ENCODE peak calls at places on chromosomes 16 and 17, in nine cellular contexts. One of them, this sample, is unnamed. For H3K9me3, the result is how much of the 10 kb centered on the place peaks cover.

GRCh38 chr17:55348749-55349354 is 72.8 kb downstream of the MMD start:
- DNase-seq in cardiac muscle cell: peak
- DNase-seq in Karpas-422: peak
- DNase-seq in left ventricle myocardium inferior: no peak
- DNase-seq in aorta: no peak
- DNase-seq in heart right ventricle: peak
- DNase-seq in lower lobe of right lung: peak
- DNase-seq in T-helper 17 cell: peak
- DNase-seq in effector memory CD4-positive, alpha-beta T cell: peak
- DNase-seq in this sample: peak

GRCh38 chr16:3092501-3092991 is 6.5 kb downstream of the ZSCAN10 start:
- DNase-seq in cardiac muscle cell: no peak
- DNase-seq in Karpas-422: peak
- DNase-seq in left ventricle myocardium inferior: no peak
- DNase-seq in aorta: no peak
- DNase-seq in heart right ventricle: no peak
- DNase-seq in lower lobe of right lung: no peak
- DNase-seq in T-helper 17 cell: no peak
- DNase-seq in effector memory CD4-positive, alpha-beta T cell: no peak
- DNase-seq in this sample: no peak

GRCh38 chr17:35051579-35052239 is 11.8 kb downstream of the RFFL start:
- DNase-seq in cardiac muscle cell: no peak
- DNase-seq in Karpas-422: no peak
- DNase-seq in left ventricle myocardium inferior: no peak
- DNase-seq in aorta: no peak
- DNase-seq in heart right ventricle: no peak
- DNase-seq in lower lobe of right lung: no peak
- DNase-seq in T-helper 17 cell: no peak
- DNase-seq in effector memory CD4-positive, alpha-beta T cell: no peak
- DNase-seq in this sample: no peak

GRCh38 chr17:43766413-43767052 is 7.9 kb upstream of the SOST start:
- DNase-seq in cardiac muscle cell: peak
- DNase-seq in Karpas-422: peak
- DNase-seq in left ventricle myocardium inferior: peak
- DNase-seq in aorta: peak
- DNase-seq in heart right ventricle: peak
- DNase-seq in lower lobe of right lung: peak
- DNase-seq in T-helper 17 cell: peak
- DNase-seq in effector memory CD4-positive, alpha-beta T cell: no peak
- DNase-seq in this sample: peak

GRCh38 chr16:31513126-31513525 is 4.9 kb upstream of the RUSF1 start:
- DNase-seq in cardiac muscle cell: peak
- DNase-seq in Karpas-422: no peak
- DNase-seq in left ventricle myocardium inferior: no peak
- DNase-seq in aorta: no peak
- DNase-seq in heart right ventricle: no peak
- DNase-seq in lower lobe of right lung: no peak
- DNase-seq in T-helper 17 cell: no peak
- DNase-seq in effector memory CD4-positive, alpha-beta T cell: no peak
- DNase-seq in this sample: no peak

GRCh38 chr16:81445926-81446317 is 1.3 kb downstream of the CMIP start:
- DNase-seq in cardiac muscle cell: no peak
- DNase-seq in Karpas-422: no peak
- DNase-seq in left ventricle myocardium inferior: no peak
- DNase-seq in aorta: no peak
- DNase-seq in heart right ventricle: no peak
- DNase-seq in lower lobe of right lung: no peak
- DNase-seq in T-helper 17 cell: no peak
- DNase-seq in effector memory CD4-positive, alpha-beta T cell: no peak
- DNase-seq in this sample: no peak

GRCh38 chr16:70685061-70685937 is 554 bp downstream of the MTSS2 start:
- DNase-seq in cardiac muscle cell: peak
- DNase-seq in Karpas-422: no peak
- DNase-seq in left ventricle myocardium inferior: no peak
- DNase-seq in aorta: peak
- DNase-seq in heart right ventricle: peak
- DNase-seq in lower lobe of right lung: no peak
- DNase-seq in T-helper 17 cell: no peak
- DNase-seq in effector memory CD4-positive, alpha-beta T cell: no peak
- DNase-seq in this sample: peak

GRCh38 chr17:31877911-31878702 is 19.1 kb upstream of the COPRS start:
- DNase-seq in cardiac muscle cell: no peak
- DNase-seq in Karpas-422: peak
- DNase-seq in left ventricle myocardium inferior: no peak
- DNase-seq in aorta: no peak
- DNase-seq in heart right ventricle: no peak
- DNase-seq in lower lobe of right lung: no peak
- DNase-seq in T-helper 17 cell: no peak
- DNase-seq in effector memory CD4-positive, alpha-beta T cell: no peak
- DNase-seq in this sample: no peak

GRCh38 chr17:39979865-39980401 is 674 bp upstream of the PSMD3 start:
- DNase-seq in cardiac muscle cell: peak
- DNase-seq in Karpas-422: peak
- DNase-seq in left ventricle myocardium inferior: no peak
- DNase-seq in aorta: no peak
- DNase-seq in heart right ventricle: no peak
- DNase-seq in lower lobe of right lung: no peak
- DNase-seq in T-helper 17 cell: no peak
- DNase-seq in effector memory CD4-positive, alpha-beta T cell: no peak
- DNase-seq in this sample: no peak

GRCh38 chr17:57548421-57549385 is 196.4 kb downstream of the CCDC182 start:
- DNase-seq in cardiac muscle cell: peak
- DNase-seq in Karpas-422: no peak
- DNase-seq in left ventricle myocardium inferior: no peak
- DNase-seq in aorta: no peak
- DNase-seq in heart right ventricle: no peak
- DNase-seq in lower lobe of right lung: no peak
- DNase-seq in T-helper 17 cell: no peak
- DNase-seq in effector memory CD4-positive, alpha-beta T cell: no peak
- DNase-seq in this sample: peak

GRCh38 chr16:3510410-3510809 is 9.6 kb downstream of the CLUAP1 start:
- DNase-seq in cardiac muscle cell: no peak
- DNase-seq in Karpas-422: no peak
- DNase-seq in left ventricle myocardium inferior: no peak
- DNase-seq in aorta: peak
- DNase-seq in heart right ventricle: no peak
- DNase-seq in lower lobe of right lung: no peak
- DNase-seq in T-helper 17 cell: no peak
- DNase-seq in effector memory CD4-positive, alpha-beta T cell: no peak
- DNase-seq in this sample: no peak

GRCh38 chr16:76941091-76941490 is 249.9 kb upstream of the MON1B start:
- DNase-seq in cardiac muscle cell: no peak
- DNase-seq in Karpas-422: no peak
- DNase-seq in left ventricle myocardium inferior: no peak
- DNase-seq in aorta: no peak
- DNase-seq in heart right ventricle: no peak
- DNase-seq in lower lobe of right lung: no peak
- DNase-seq in T-helper 17 cell: no peak
- DNase-seq in effector memory CD4-positive, alpha-beta T cell: no peak
- DNase-seq in this sample: no peak

GRCh38 chr17:510223-510917 is 157.8 kb upstream of the RPH3AL start:
- DNase-seq in cardiac muscle cell: no peak
- DNase-seq in Karpas-422: no peak
- DNase-seq in left ventricle myocardium inferior: no peak
- DNase-seq in aorta: peak
- DNase-seq in heart right ventricle: no peak
- DNase-seq in lower lobe of right lung: no peak
- DNase-seq in T-helper 17 cell: no peak
- DNase-seq in effector memory CD4-positive, alpha-beta T cell: no peak
- DNase-seq in this sample: no peak

GRCh38 chr16:75108792-75109731 is 7.5 kb downstream of the LDHD start:
- DNase-seq in cardiac muscle cell: peak
- DNase-seq in Karpas-422: peak
- DNase-seq in left ventricle myocardium inferior: peak
- DNase-seq in aorta: peak
- DNase-seq in heart right ventricle: peak
- DNase-seq in lower lobe of right lung: peak
- DNase-seq in T-helper 17 cell: peak
- DNase-seq in effector memory CD4-positive, alpha-beta T cell: peak
- DNase-seq in this sample: peak

DNA sequence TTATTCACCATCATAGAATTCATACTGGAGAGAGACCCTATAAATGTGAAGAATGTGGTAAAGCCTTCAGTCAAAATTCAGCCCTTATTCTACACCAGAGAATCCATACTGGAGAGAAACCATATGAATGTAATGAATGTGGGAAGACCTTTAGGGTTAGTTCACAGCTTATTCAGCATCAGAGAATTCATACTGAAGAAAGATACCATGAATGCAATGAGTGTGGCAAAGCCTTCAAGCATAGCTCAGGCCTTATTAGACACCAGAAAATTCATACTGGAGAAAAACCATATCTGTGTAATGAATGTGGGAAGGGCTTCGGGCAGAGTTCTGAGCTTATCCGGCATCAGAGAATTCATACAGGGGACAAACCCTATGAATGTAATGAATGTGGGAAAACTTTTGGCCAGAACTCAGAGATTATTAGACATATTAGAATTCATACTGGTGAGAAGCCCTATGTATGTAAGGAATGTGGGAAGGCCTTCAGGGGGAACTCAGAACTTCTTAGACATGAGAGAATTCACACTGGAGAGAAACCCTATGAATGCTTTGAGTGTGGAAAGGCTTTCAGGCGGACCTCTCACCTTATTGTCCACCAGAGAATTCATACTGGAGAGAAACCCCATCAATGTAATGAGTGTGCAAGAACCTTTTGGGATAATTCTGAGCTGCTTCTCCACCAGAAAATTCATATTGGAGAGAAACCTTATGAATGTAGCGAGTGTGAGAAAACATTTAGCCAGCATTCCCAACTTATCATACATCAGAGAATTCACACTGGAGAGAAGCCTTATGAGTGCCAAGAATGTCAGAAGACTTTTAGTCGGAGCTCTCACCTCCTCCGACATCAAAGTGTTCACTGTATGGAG is 14.1 kb downstream of the ZFP3 start:
- DNase-seq in cardiac muscle cell: no peak
- DNase-seq in Karpas-422: peak
- DNase-seq in left ventricle myocardium inferior: no peak
- DNase-seq in aorta: no peak
- DNase-seq in heart right ventricle: no peak
- DNase-seq in lower lobe of right lung: no peak
- DNase-seq in T-helper 17 cell: no peak
- DNase-seq in effector memory CD4-positive, alpha-beta T cell: no peak
- DNase-seq in this sample: no peak
- H3K9me3 ChIP-seq in cardiac muscle cell: under half
- H3K9me3 ChIP-seq in Karpas-422: half or more
- H3K9me3 ChIP-seq in left ventricle myocardium inferior: half or more
- H3K9me3 ChIP-seq in aorta: under half
- H3K9me3 ChIP-seq in heart right ventricle: half or more
- H3K9me3 ChIP-seq in lower lobe of right lung: half or more
- H3K9me3 ChIP-seq in T-helper 17 cell: half or more
- H3K9me3 ChIP-seq in effector memory CD4-positive, alpha-beta T cell: half or more
- H3K9me3 ChIP-seq in this sample: under half

DNA sequence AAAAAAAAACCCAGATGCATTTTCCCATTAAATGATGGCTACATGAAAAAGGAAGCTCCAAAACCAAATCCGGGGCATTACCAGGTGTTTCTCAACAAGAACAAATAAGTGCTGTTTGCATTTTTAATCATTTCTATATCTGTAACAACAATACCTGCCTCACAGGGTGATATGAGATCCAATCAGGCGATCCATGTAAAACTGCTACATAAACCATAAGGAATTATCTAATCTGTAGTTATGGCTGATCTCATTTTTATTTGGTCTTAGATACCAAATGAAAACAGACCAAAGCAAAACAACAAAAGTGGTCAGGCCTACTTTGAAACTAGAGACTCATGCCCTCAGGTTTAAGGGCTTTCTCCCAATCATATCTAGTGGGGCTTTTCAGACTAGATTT is 28.3 kb downstream of the XPO6 start:
- DNase-seq in cardiac muscle cell: no peak
- DNase-seq in Karpas-422: no peak
- DNase-seq in left ventricle myocardium inferior: no peak
- DNase-seq in aorta: no peak
- DNase-seq in heart right ventricle: no peak
- DNase-seq in lower lobe of right lung: no peak
- DNase-seq in T-helper 17 cell: no peak
- DNase-seq in effector memory CD4-positive, alpha-beta T cell: no peak
- DNase-seq in this sample: no peak
- H3K9me3 ChIP-seq in cardiac muscle cell: under half
- H3K9me3 ChIP-seq in Karpas-422: under half
- H3K9me3 ChIP-seq in left ventricle myocardium inferior: under half
- H3K9me3 ChIP-seq in aorta: under half
- H3K9me3 ChIP-seq in heart right ventricle: under half
- H3K9me3 ChIP-seq in lower lobe of right lung: under half
- H3K9me3 ChIP-seq in T-helper 17 cell: under half
- H3K9me3 ChIP-seq in effector memory CD4-positive, alpha-beta T cell: under half
- H3K9me3 ChIP-seq in this sample: under half

DNA sequence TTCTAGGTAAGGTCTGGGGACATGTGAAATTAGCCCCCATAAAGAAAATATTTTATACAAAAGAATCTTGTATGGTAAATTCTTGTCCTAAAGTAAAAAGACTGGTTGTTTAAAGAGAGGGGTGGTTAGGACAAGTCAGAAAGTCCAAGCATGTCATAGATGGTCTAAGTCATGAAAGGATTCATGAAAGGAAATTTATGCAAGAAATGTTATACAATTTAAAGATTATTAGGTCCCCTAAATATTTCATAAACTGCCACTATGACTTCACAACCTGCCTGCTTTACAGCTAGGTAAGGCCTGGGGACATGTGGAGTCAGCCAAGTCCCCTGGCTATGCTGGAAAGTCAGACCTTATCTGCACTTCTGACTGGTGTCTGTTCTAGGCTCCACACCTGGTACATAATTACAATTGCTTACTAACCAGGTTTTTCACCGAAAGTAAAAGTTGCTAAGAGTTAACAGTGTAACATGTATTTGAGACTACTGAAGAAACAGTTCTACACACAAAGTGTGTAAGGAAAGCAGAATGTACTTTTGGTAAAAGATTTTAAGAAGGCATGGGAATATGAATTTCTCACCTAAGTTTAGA is 17.0 kb downstream of the N4BP1 start:
- DNase-seq in cardiac muscle cell: no peak
- DNase-seq in Karpas-422: peak
- DNase-seq in left ventricle myocardium inferior: no peak
- DNase-seq in aorta: no peak
- DNase-seq in heart right ventricle: no peak
- DNase-seq in lower lobe of right lung: no peak
- DNase-seq in T-helper 17 cell: no peak
- DNase-seq in effector memory CD4-positive, alpha-beta T cell: no peak
- DNase-seq in this sample: no peak
- H3K9me3 ChIP-seq in cardiac muscle cell: under half
- H3K9me3 ChIP-seq in Karpas-422: under half
- H3K9me3 ChIP-seq in left ventricle myocardium inferior: under half
- H3K9me3 ChIP-seq in aorta: under half
- H3K9me3 ChIP-seq in heart right ventricle: under half
- H3K9me3 ChIP-seq in lower lobe of right lung: under half
- H3K9me3 ChIP-seq in T-helper 17 cell: under half
- H3K9me3 ChIP-seq in effector memory CD4-positive, alpha-beta T cell: under half
- H3K9me3 ChIP-seq in this sample: under half

DNA sequence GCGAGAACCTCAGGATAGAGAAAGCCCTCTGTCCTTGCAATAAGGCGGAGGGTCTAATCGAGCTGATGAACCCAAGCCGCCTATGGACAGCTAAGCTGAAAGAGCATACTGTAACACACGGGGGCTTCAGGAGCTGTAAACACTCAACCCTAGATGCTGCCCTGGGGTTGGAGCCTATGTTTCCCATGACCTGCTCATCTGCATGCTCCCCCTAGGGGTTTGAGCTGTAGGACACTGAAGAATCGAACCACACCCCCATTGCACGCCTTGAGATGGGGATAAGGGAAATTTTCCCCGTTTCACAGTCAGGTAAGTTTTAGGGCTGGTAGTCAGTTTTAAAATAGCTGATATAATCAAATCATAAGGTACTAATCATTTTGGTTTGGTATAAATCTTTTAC is 675.6 kb upstream of the CDH8 start:
- DNase-seq in cardiac muscle cell: no peak
- DNase-seq in Karpas-422: no peak
- DNase-seq in left ventricle myocardium inferior: no peak
- DNase-seq in aorta: no peak
- DNase-seq in heart right ventricle: no peak
- DNase-seq in lower lobe of right lung: no peak
- DNase-seq in T-helper 17 cell: no peak
- DNase-seq in effector memory CD4-positive, alpha-beta T cell: no peak
- DNase-seq in this sample: no peak
- H3K9me3 ChIP-seq in cardiac muscle cell: under half
- H3K9me3 ChIP-seq in Karpas-422: under half
- H3K9me3 ChIP-seq in left ventricle myocardium inferior: under half
- H3K9me3 ChIP-seq in aorta: under half
- H3K9me3 ChIP-seq in heart right ventricle: under half
- H3K9me3 ChIP-seq in lower lobe of right lung: under half
- H3K9me3 ChIP-seq in T-helper 17 cell: under half
- H3K9me3 ChIP-seq in effector memory CD4-positive, alpha-beta T cell: under half
- H3K9me3 ChIP-seq in this sample: under half